ENCODE peak calls at places on chromosomes 11 and 22, in four cellular contexts. E is mammary epithelial cell, Z is neuronal stem cell, N is cardiac muscle cell. U is an unnamed sample. For H3K36me3 and H3K4me1, the result is how much of the 10 kb centered on the place peaks cover.

GRCh38 chr22:16932577-16932976 is 75.4 kb downstream of the GAB4 start:
- DNase-seq in E (peak), Z (no peak), N (no peak), U (no peak)

GRCh38 chr22:33640900-33641299 is 279.4 kb downstream of the LARGE1 start:
- DNase-seq in E (no peak), Z (no peak), N (no peak), U (no peak)

GRCh38 chr11:14359573-14360031 is 619 bp upstream of the RRAS2 start:
- DNase-seq in E (no peak), Z (no peak), N (no peak), U (no peak)

GRCh38 chr11:133955945-133956421 is 785 bp downstream of the IGSF9B start:
- DNase-seq in E (no peak), Z (no peak), N (no peak), U (no peak)

GRCh38 chr22:48740731-48741405 is 1086.8 kb downstream of the BRD1 start:
- DNase-seq in E (no peak), Z (no peak), N (no peak), U (no peak)

GRCh38 chr11:8527939-8528338 is 66.1 kb downstream of the STK33 start:
- DNase-seq in E (no peak), Z (no peak), N (no peak), U (no peak)

GRCh38 chr11:16801288-16801980 is 63.0 kb downstream of the C11orf58 start:
- DNase-seq in E (no peak), Z (no peak), N (no peak), U (no peak)

GRCh38 chr11:57598831-57599155 is 1.3 kb downstream of the SERPING1 start:
- DNase-seq in E (no peak), Z (no peak), N (peak), U (no peak)

GRCh38 chr11:45390407-45390806 is 104.3 kb upstream of the SYT13 start:
- DNase-seq in E (no peak), Z (no peak), N (no peak), U (no peak)

GRCh38 chr11:87290304-87290922 is 252.7 kb downstream of the TMEM135 start:
- DNase-seq in E (peak), Z (peak), N (peak), U (peak)

GRCh38 chr11:2586091-2586792 is 113.6 kb downstream of the KCNQ1OT1 start:
- DNase-seq in E (no peak), Z (no peak), N (no peak), U (no peak)

GRCh38 chr11:75236062-75236461 is 4.5 kb upstream of the TPBGL start:
- DNase-seq in E (no peak), Z (no peak), N (no peak), U (no peak)

GRCh38 chr11:112871909-112872511 is 89.2 kb upstream of the NCAM1 start:
- DNase-seq in E (no peak), Z (no peak), N (no peak), U (no peak)

GRCh38 chr11:46778416-46778815 is 59.4 kb downstream of the F2 start:
- DNase-seq in E (no peak), Z (no peak), N (no peak), U (no peak)

GRCh38 chr22:36328635-36329216 is 59.0 kb downstream of the MYH9 start:
- DNase-seq in E (peak), Z (no peak), N (peak), U (no peak)

GRCh38 chr22:43996170-43996980 is 27.7 kb upstream of the PARVB start:
- DNase-seq in E (no peak), Z (no peak), N (no peak), U (peak)

GRCh38 chr11:76653674-76654309 is 16.8 kb downstream of the LRRC32 start:
- DNase-seq in E (no peak), Z (no peak), N (peak), U (no peak)

GRCh38 chr11:73454987-73455386 is 78.8 kb downstream of the RELT start:
- DNase-seq in E (no peak), Z (no peak), N (no peak), U (no peak)

GRCh38 chr22:27461470-27461869 is 340.1 kb downstream of the MN1 start:
- DNase-seq in E (peak), Z (peak), N (peak), U (no peak)

GRCh38 chr11:28632338-28632737 is 524.1 kb downstream of the METTL15 start:
- DNase-seq in E (peak), Z (no peak), N (no peak), U (no peak)

GRCh38 chr11:44083433-44083832 is 12.0 kb upstream of the EXT2 start:
- DNase-seq in E (no peak), Z (no peak), N (no peak), U (no peak)

GRCh38 chr11:12723410-12724297 is 49.4 kb downstream of the TEAD1 start:
- DNase-seq in E (peak), Z (no peak), N (peak), U (no peak)

GRCh38 chr11:119591836-119592310 is 137.1 kb downstream of the NECTIN1 start:
- DNase-seq in E (peak), Z (no peak), N (no peak), U (no peak)

GRCh38 chr11:46117842-46118241 is 3.4 kb downstream of the PHF21A start:
- DNase-seq in E (no peak), Z (no peak), N (no peak), U (no peak)

GRCh38 chr11:31825453-31826391 is 14.6 kb upstream of the PAX6 start:
- DNase-seq in E (no peak), Z (peak), N (no peak), U (no peak)

GRCh38 chr11:11774928-11775327 is 66.8 kb upstream of the USP47 start:
- DNase-seq in E (no peak), Z (no peak), N (no peak), U (no peak)

GRCh38 chr11:45518096-45518852 is 147.1 kb downstream of the CHST1 start:
- DNase-seq in E (no peak), Z (peak), N (no peak), U (no peak)

GRCh38 chr22:44515779-44516178 is 17.7 kb upstream of the RTL6 start:
- DNase-seq in E (no peak), Z (no peak), N (no peak), U (no peak)

GRCh38 chr22:37749831-37750595 is 53.2 kb downstream of the TRIOBP start:
- DNase-seq in E (peak), Z (no peak), N (peak), U (no peak)

GRCh38 chr11:132704796-132705375 is 827.4 kb downstream of the OPCML start:
- DNase-seq in E (no peak), Z (no peak), N (no peak), U (no peak)

GRCh38 chr22:40236131-40236665 is 58.5 kb downstream of the TNRC6B start:
- DNase-seq in E (no peak), Z (no peak), N (no peak), U (no peak)

GRCh38 chr11:65355776-65356393 is 1.3 kb downstream of the TIGD3 start:
- DNase-seq in E (peak), Z (no peak), N (peak), U (no peak)

GRCh38 chr11:65418431-65418680 is 4.2 kb upstream of the NEAT1 start:
- DNase-seq in E (no peak), Z (no peak), N (no peak), U (no peak)

GRCh38 chr11:78564037-78564888 is 10.4 kb downstream of the NARS2 start:
- DNase-seq in E (peak), Z (peak), N (peak), U (peak)

GRCh38 chr11:69437001-69437875 is 44.2 kb upstream of the LINC01488 start:
- DNase-seq in E (peak), Z (no peak), N (no peak), U (no peak)

GRCh38 chr11:61110255-61111059 is 8.2 kb downstream of the CD5 start:
- DNase-seq in E (no peak), Z (no peak), N (no peak), U (peak)

GRCh38 chr11:61113209-61113608 is 10.9 kb downstream of the CD5 start:
- DNase-seq in E (no peak), Z (no peak), N (no peak), U (no peak)

GRCh38 chr11:61111060-61111435 is 8.8 kb downstream of the CD5 start:
- DNase-seq in E (no peak), Z (no peak), N (no peak), U (no peak)

GRCh38 chr11:61109671-61110070 is 7.4 kb downstream of the CD5 start:
- DNase-seq in E (no peak), Z (no peak), N (no peak), U (no peak)

GRCh38 chr11:61111786-61112517 is 9.7 kb downstream of the CD5 start:
- DNase-seq in E (no peak), Z (no peak), N (no peak), U (peak)
- H3K36me3 ChIP-seq in E (under half), Z (under half), N (under half), U (half or more)

GRCh38 chr11:1530686-1531256 is 41.3 kb downstream of the DUSP8 start:
- DNase-seq in E (no peak), Z (no peak), N (no peak), U (no peak)

GRCh38 chr11:1529774-1530173 is 42.3 kb downstream of the DUSP8 start:
- DNase-seq in E (no peak), Z (no peak), N (no peak), U (no peak)

GRCh38 chr11:1532606-1533341 is 39.3 kb downstream of the DUSP8 start:
- DNase-seq in E (peak), Z (no peak), N (no peak), U (no peak)

GRCh38 chr11:1531961-1532586 is 40.0 kb downstream of the DUSP8 start:
- DNase-seq in E (peak), Z (no peak), N (no peak), U (no peak)

DNA sequence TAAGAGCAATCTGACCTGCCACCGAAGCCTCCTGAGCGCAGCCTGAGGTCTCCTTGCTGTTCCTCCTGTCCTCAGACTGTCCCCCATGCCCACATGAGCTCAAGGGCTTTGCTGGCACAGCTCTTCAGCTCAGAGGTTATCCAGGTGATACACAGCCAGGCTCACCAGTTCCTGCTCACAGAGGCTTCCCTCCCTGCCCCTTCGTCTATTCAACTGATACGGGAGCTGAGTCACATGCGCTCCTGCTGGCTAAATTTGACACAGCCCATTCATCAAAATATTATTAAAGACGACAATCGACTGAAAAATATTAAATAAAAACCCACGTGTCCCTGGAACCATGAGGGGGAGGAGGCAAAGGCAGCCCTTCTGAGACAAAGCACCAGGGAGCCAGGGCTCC is 40.7 kb downstream of the DUSP8 start:
- DNase-seq in E (peak), Z (no peak), N (no peak), U (no peak)
- H3K4me1 ChIP-seq in E (half or more), Z (under half), N (under half), U (half or more)

DNA sequence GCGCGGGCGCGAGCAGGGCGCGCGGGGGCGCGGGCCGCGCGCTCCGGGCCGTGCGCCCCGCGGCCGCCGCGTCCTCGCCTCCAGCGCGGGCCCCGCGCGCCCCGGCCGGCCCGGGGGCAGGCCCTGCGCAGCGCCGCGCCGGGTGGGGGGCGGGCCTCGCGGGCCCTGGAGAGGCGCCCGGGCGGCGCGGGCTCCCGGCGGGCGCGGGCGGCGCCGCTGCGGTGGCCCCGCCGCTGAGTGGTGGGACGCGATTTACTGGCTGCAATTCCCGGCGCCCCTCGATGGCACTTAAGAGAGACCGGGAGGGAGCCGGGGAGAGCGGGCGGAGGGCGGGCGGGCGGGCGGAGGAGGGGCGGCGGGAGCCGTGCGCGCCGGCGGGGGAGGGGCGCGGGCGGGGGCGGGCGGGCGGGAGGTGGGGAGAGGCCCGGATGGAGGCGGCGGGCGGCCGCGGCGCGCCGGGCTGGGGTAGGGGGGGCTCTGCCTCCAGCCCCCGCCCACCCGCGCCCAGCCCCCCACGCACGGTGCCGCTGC is 73.2 kb upstream of the TCF20 start:
- DNase-seq in E (no peak), Z (no peak), N (no peak), U (peak)
- H3K36me3 ChIP-seq in E (under half), Z (under half), N (under half), U (under half)

GRCh38 chr11:118016094-118016493 is 29.9 kb downstream of the IL10RA start:
- DNase-seq in E (no peak), Z (no peak), N (no peak), U (no peak)

GRCh38 chr11:118010738-118011461 is 24.7 kb downstream of the IL10RA start:
- DNase-seq in E (no peak), Z (no peak), N (no peak), U (no peak)

GRCh38 chr11:118015385-118015841 is 29.2 kb downstream of the IL10RA start:
- DNase-seq in E (no peak), Z (no peak), N (no peak), U (no peak)

GRCh38 chr11:118012083-118012669 is 26.0 kb downstream of the IL10RA start:
- DNase-seq in E (peak), Z (no peak), N (peak), U (no peak)

DNA sequence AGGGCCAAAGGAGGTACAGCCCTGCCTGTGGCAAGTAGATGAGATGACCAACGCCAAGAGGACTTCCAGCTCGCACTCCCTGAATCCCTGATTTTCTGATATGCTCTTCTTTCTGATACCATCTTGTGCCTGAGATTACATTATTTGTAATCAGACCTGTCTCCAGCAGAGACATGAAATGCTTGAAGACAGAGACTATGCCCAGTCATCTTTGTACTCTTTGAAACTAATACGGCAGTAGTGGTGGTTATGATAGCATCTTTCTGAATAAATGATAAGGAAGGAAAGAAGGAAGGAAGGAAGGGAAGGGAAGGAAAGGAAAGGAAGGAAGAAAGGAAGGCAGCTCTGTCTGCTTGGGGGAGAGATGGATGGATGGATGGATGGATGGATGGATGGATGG is 27.8 kb downstream of the IL10RA start:
- DNase-seq in E (no peak), Z (no peak), N (no peak), U (no peak)
- H3K4me1 ChIP-seq in E (under half), Z (under half), N (under half), U (half or more)

GRCh38 chr22:23264610-23265388 is 84.5 kb downstream of the BCR start:
- DNase-seq in E (no peak), Z (no peak), N (no peak), U (no peak)

GRCh38 chr22:23261900-23262450 is 81.7 kb downstream of the BCR start:
- DNase-seq in E (no peak), Z (no peak), N (no peak), U (no peak)

GRCh38 chr22:23260645-23261581 is 80.6 kb downstream of the BCR start:
- DNase-seq in E (no peak), Z (no peak), N (no peak), U (no peak)

GRCh38 chr22:23263651-23264555 is 83.6 kb downstream of the BCR start:
- DNase-seq in E (peak), Z (no peak), N (no peak), U (peak)

DNA sequence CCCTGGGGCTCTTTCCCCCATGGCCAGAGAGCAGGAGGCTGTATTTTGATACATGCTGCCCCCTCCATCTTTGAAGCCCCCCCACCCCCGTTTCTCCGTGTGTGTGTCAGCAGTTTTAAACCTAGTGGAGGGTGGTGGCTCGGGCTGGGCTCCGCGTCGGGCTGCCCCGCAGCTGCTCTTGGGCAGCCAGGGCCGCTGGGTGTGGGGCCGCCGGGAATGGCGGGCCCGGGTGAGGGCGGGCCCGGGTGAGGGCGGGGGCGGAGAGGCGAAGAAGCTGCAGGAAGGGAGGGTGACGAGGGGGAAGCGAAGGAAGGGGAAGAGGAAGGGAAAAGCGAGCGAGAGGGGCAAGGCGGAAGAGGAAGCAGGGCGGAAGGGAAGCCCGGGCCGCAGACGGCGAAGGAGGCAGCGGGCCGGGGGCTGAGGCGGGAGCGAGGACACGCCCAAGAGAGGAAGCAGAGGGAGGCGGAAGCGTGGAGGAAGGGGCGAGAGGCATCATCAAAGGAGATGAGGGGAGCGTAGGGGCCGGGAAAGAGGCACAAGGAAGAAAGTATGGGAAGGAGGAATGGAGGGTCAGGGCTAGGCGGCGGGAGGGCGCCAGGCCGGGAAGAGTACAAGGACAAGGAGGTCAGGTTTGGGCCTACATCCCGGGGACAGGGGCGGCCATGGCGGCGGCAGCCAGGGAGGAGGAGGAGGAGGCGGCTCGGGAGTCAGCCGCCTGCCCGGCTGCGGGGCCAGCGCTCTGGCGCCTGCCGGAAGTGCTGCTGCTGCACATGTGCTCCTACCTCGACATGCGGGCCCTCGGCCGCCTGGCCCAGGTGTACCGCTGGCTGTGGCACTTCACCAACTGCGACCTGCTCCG is 82.4 kb downstream of the BCR start:
- DNase-seq in E (no peak), Z (no peak), N (no peak), U (no peak)
- H3K36me3 ChIP-seq in E (under half), Z (half or more), N (under half), U (under half)

U was measured in CD4-positive, alpha-beta memory T cell.